ENCODE peak calls at places on chromosomes 11 and 22, in eight cellular contexts. S is MM.1S; U is NCI-H2029 treated with DMSO at 0.1 percent for 48 hours; Z is keratinocyte; C is activated naive CD8-positive, alpha-beta T cell treated with anti-CD3 and anti-CD28 coated beads, Interleukin-2, amount 50 U/mL, for 16 hours; O is activated CD4-positive, alpha-beta T cell treated with anti-CD3 and anti-CD28 coated beads for 4 hours; R is T-helper 9 cell; L is left ventricle myocardium inferior. V is an unnamed sample.

GRCh38 chr11:34316347-34317037 is 41.3 kb downstream of the ABTB2 start:
- DNase-seq in U (no peak), S (no peak), Z (no peak), L (no peak), C (no peak), R (no peak), O (no peak), V (peak)

GRCh38 chr11:10181811-10182210 is 112.2 kb downstream of the SBF2 start:
- DNase-seq in Z (no peak), R (no peak), U (peak), O (no peak), L (no peak), C (no peak), S (peak), V (no peak)

GRCh38 chr11:110134120-110134519 is 40.9 kb downstream of the ZC3H12C start:
- DNase-seq in L (no peak), R (no peak), S (no peak), O (no peak), U (peak), C (no peak), Z (no peak), V (no peak)

GRCh38 chr11:122723576-122723975 is 68.1 kb downstream of the UBASH3B start:
- DNase-seq in C (no peak), U (no peak), L (no peak), Z (no peak), O (no peak), S (no peak), R (no peak), V (no peak)

GRCh38 chr22:19734837-19735382 is 11.6 kb downstream of the GP1BB start:
- DNase-seq in Z (no peak), O (no peak), R (no peak), S (no peak), L (no peak), U (no peak), C (no peak), V (no peak)

GRCh38 chr22:32996702-32997101 is 61.5 kb downstream of the SYN3 start:
- DNase-seq in U (no peak), O (no peak), R (no peak), L (peak), Z (no peak), S (no peak), C (no peak), V (no peak)

GRCh38 chr11:44658451-44658850 is 68.3 kb upstream of the TSPAN18 start:
- DNase-seq in C (no peak), L (no peak), Z (no peak), S (peak), O (peak), U (no peak), R (peak), V (no peak)

GRCh38 chr22:29673361-29673760 is 46.4 kb upstream of the CABP7 start:
- DNase-seq in S (no peak), U (no peak), R (no peak), Z (no peak), C (no peak), L (no peak), O (no peak), V (no peak)

GRCh38 chr11:132158091-132158490 is 787.7 kb downstream of the NTM start:
- DNase-seq in Z (no peak), U (peak), R (no peak), L (no peak), S (no peak), C (no peak), O (no peak), V (no peak)

GRCh38 chr11:45180888-45181594 is 34.6 kb downstream of the PRDM11 start:
- DNase-seq in U (no peak), S (no peak), O (peak), C (peak), R (peak), L (peak), Z (no peak), V (no peak)

GRCh38 chr11:35390737-35391682 is 28.3 kb downstream of the SLC1A2 start:
- DNase-seq in L (no peak), O (peak), U (peak), C (no peak), S (no peak), R (no peak), Z (peak), V (no peak)

GRCh38 chr11:119114351-119114750 is 7.0 kb upstream of the HINFP start:
- DNase-seq in R (no peak), U (no peak), C (no peak), Z (no peak), S (no peak), O (no peak), L (no peak), V (no peak)

GRCh38 chr22:46421272-46421671 is 85.8 kb downstream of the TRMU start:
- DNase-seq in U (no peak), L (no peak), Z (no peak), R (no peak), S (peak), C (no peak), O (no peak), V (no peak)

GRCh38 chr11:18527512-18527911 is 770 bp upstream of the TSG101 start:
- DNase-seq in C (no peak), U (no peak), O (no peak), L (no peak), R (no peak), Z (no peak), S (peak), V (no peak)

GRCh38 chr22:38505595-38506117 is 455 bp downstream of the DDX17 start:
- DNase-seq in U (no peak), O (peak), C (peak), R (peak), S (peak), L (peak), Z (no peak), V (peak)

GRCh38 chr22:45235101-45235777 is 5.5 kb downstream of the KIAA0930 start:
- DNase-seq in O (no peak), U (no peak), S (peak), C (no peak), R (no peak), L (no peak), Z (no peak), V (no peak)

GRCh38 chr11:131606936-131607335 is 236.5 kb downstream of the NTM start:
- DNase-seq in S (no peak), R (no peak), Z (no peak), C (no peak), O (no peak), U (no peak), L (no peak), V (no peak)